ENCODE peak calls at places on chromosomes 4 and X, in seven cellular contexts. K is effector CD4-positive, alpha-beta T cell; E is activated T-helper 1 cell treated with anti-CD3 and anti-CD28 coated beads, Interleukin-2, amount 50 U/mL, for 16 hours; P is natural killer cell; C is activated gamma-delta T cell treated with Interleukin-2 at 50 U/mL for 16 hours; Z is fibroblast of mammary gland; A is right cardiac atrium. M is an unnamed sample.

GRCh38 chrX:65874765-65875164 is 165.1 kb downstream of the VSIG4 start:
- DNase-seq in K (no peak), E (no peak), P (no peak), C (no peak), Z (no peak), A (no peak), M (no peak)

GRCh38 chrX:15594371-15594770 is 6.4 kb downstream of the ACE2 start:
- DNase-seq in K (no peak), E (no peak), P (no peak), C (no peak), Z (no peak), A (no peak), M (no peak)

GRCh38 chrX:79259073-79259689 is 108.0 kb downstream of the ITM2A start:
- DNase-seq in K (peak), E (peak), P (peak), C (peak), Z (peak), A (no peak), M (no peak)

GRCh38 chrX:54534271-54534670 is 4.3 kb downstream of the GNL3L start:
- DNase-seq in K (no peak), E (no peak), P (no peak), C (no peak), Z (no peak), A (no peak), M (no peak)

GRCh38 chrX:86148594-86148993 is 343 bp downstream of the DACH2 start:
- DNase-seq in K (no peak), E (no peak), P (no peak), C (no peak), Z (no peak), A (no peak), M (no peak)

GRCh38 chr4:13921805-13922204 is 294.3 kb upstream of the BOD1L1 start:
- DNase-seq in K (no peak), E (no peak), P (no peak), C (no peak), Z (peak), A (no peak), M (no peak)

GRCh38 chrX:16436348-16437188 is 213.4 kb upstream of the S100G start:
- DNase-seq in K (peak), E (peak), P (no peak), C (peak), Z (peak), A (peak), M (peak)

GRCh38 chr4:76212851-76213414 is 691 bp downstream of the SCARB2 start:
- DNase-seq in K (peak), E (peak), P (no peak), C (peak), Z (peak), A (no peak), M (no peak)

GRCh38 chr4:64713256-64713840 is 304.1 kb upstream of the TECRL start:
- DNase-seq in K (no peak), E (no peak), P (no peak), C (no peak), Z (peak), A (no peak), M (no peak)

GRCh38 chrX:153972368-153973126 is at the start of gene TMEM187:
- DNase-seq in K (peak), E (peak), P (peak), C (peak), Z (peak), A (peak), M (no peak)

GRCh38 chrX:21166302-21166982 is 207.8 kb upstream of the CNKSR2 start:
- DNase-seq in K (no peak), E (no peak), P (no peak), C (no peak), Z (peak), A (no peak), M (no peak)

GRCh38 chr4:107034091-107034698 is 1.9 kb downstream of the DKK2 start:
- DNase-seq in K (no peak), E (no peak), P (no peak), C (no peak), Z (peak), A (peak), M (no peak)

GRCh38 chrX:50913520-50913919 is 3.0 kb downstream of the BMP15 start:
- DNase-seq in K (no peak), E (no peak), P (no peak), C (no peak), Z (no peak), A (no peak), M (no peak)

GRCh38 chrX:11434607-11435006 is 141.4 kb downstream of the AMELX start:
- DNase-seq in K (no peak), E (no peak), P (no peak), C (no peak), Z (peak), A (no peak), M (no peak)

GRCh38 chrX:71953946-71954345 is 43.3 kb downstream of the NHSL2 start:
- DNase-seq in K (no peak), E (no peak), P (no peak), C (no peak), Z (no peak), A (peak), M (no peak)

GRCh38 chr4:132227349-132228165 is 921.5 kb upstream of the PCDH10 start:
- DNase-seq in K (no peak), E (no peak), P (no peak), C (no peak), Z (peak), A (peak), M (peak)

GRCh38 chrX:100447563-100448397 is 37.7 kb upstream of the PCDH19 start:
- DNase-seq in K (peak), E (peak), P (no peak), C (no peak), Z (peak), A (peak), M (no peak)

GRCh38 chr4:74671074-74671698 is 123.1 kb downstream of the BTC start:
- DNase-seq in K (no peak), E (peak), P (no peak), C (peak), Z (peak), A (peak), M (peak)

GRCh38 chr4:88382621-88383020 is 4.0 kb downstream of the HERC6 start:
- DNase-seq in K (peak), E (peak), P (no peak), C (peak), Z (no peak), A (no peak), M (no peak)

GRCh38 chrX:15143050-15143824 is 126.6 kb downstream of the ASB9 start:
- DNase-seq in K (peak), E (peak), P (no peak), C (peak), Z (peak), A (peak), M (no peak)

GRCh38 chrX:134604701-134605271 is 53.5 kb downstream of the PLAC1 start:
- DNase-seq in K (no peak), E (no peak), P (no peak), C (no peak), Z (peak), A (peak), M (no peak)

GRCh38 chr4:123755655-123756054 is 359.1 kb downstream of the SPRY1 start:
- DNase-seq in K (no peak), E (no peak), P (no peak), C (no peak), Z (no peak), A (no peak), M (no peak)

GRCh38 chr4:89203902-89204301 is 92.6 kb downstream of the TIGD2 start:
- DNase-seq in K (no peak), E (no peak), P (no peak), C (no peak), Z (no peak), A (no peak), M (no peak)

GRCh38 chrX:13165747-13166146 is 121.3 kb upstream of the FAM9C start:
- DNase-seq in K (no peak), E (no peak), P (no peak), C (no peak), Z (no peak), A (no peak), M (no peak)

GRCh38 chr4:1296324-1297022 is 6.8 kb downstream of the MAEA start:
- DNase-seq in K (no peak), E (no peak), P (no peak), C (no peak), Z (no peak), A (peak), M (no peak)

GRCh38 chr4:146029147-146029546 is 90.5 kb upstream of the ZNF827 start:
- DNase-seq in K (no peak), E (no peak), P (no peak), C (no peak), Z (peak), A (no peak), M (no peak)

GRCh38 chr4:86160423-86160822 is 199.4 kb downstream of the MAPK10 start:
- DNase-seq in K (no peak), E (no peak), P (no peak), C (no peak), Z (no peak), A (no peak), M (no peak)

GRCh38 chr4:89837385-89837995 is 529 bp upstream of the SNCA start:
- DNase-seq in K (no peak), E (no peak), P (peak), C (no peak), Z (peak), A (no peak), M (peak)

GRCh38 chr4:89177807-89178206 is 66.5 kb downstream of the TIGD2 start:
- DNase-seq in K (no peak), E (no peak), P (no peak), C (no peak), Z (peak), A (no peak), M (no peak)

GRCh38 chr4:143773998-143774898 is 73.8 kb upstream of the FREM3 start:
- DNase-seq in K (peak), E (no peak), P (no peak), C (no peak), Z (peak), A (peak), M (peak)

GRCh38 chrX:24763989-24764388 is 70.3 kb downstream of the POLA1 start:
- DNase-seq in K (no peak), E (no peak), P (no peak), C (no peak), Z (no peak), A (no peak), M (no peak)

GRCh38 chr4:113057891-113058290 is 8.4 kb downstream of the ANK2 start:
- DNase-seq in K (no peak), E (no peak), P (no peak), C (no peak), Z (peak), A (no peak), M (no peak)

M was measured in H1.